ENCODE peak calls at places on chromosome 20, in nine cellular contexts. M is CD8-positive, alpha-beta T cell; W is MV-4-11; V is substantia nigra; Y is KG1; P is NCI-H1694 treated with DMSO at 0.1 percent for 48 hours; R is stimulated activated naive CD8-positive, alpha-beta T cell treated with anti-CD3 and anti-CD28 coated beads, Interleukin-15, Interleukin-2, amounts not matched to agents 100 U/mL and 50 U/mL, for 24 hours; S is occipital lobe; J is left ventricle myocardium inferior. I is an unnamed sample.

GRCh38 chr20:51365670-51366069 is 176.8 kb downstream of the NFATC2 start:
- DNase-seq in M (no peak), W (no peak), V (no peak), Y (no peak), P (no peak), R (no peak), S (no peak), J (no peak), I (no peak)

GRCh38 chr20:49140411-49140810 is 47.7 kb downstream of the STAU1 start:
- DNase-seq in M (no peak), W (no peak), V (no peak), Y (no peak), P (no peak), R (no peak), S (no peak), J (no peak), I (no peak)

GRCh38 chr20:37885593-37886507 is 17.1 kb upstream of the VSTM2L start:
- DNase-seq in M (no peak), W (no peak), V (no peak), Y (no peak), P (no peak), R (no peak), S (no peak), J (no peak), I (no peak)

GRCh38 chr20:61896058-61896961 is 169.4 kb downstream of the TAF4 start:
- DNase-seq in M (no peak), W (no peak), V (no peak), Y (no peak), P (no peak), R (peak; percentile 16), S (peak; percentile 36), J (peak; percentile 22), I (peak; percentile 7)

GRCh38 chr20:14413835-14414234 is 76.4 kb upstream of the FLRT3 start:
- DNase-seq in M (no peak), W (no peak), V (no peak), Y (no peak), P (no peak), R (no peak), S (no peak), J (no peak), I (no peak)

GRCh38 chr20:63957690-63958441 is 1.6 kb upstream of the UCKL1 start:
- DNase-seq in M (no peak), W (no peak), V (no peak), Y (no peak), P (no peak), R (peak; percentile 62), S (no peak), J (no peak), I (no peak)

GRCh38 chr20:36544134-36545018 is 3.1 kb downstream of the MYL9 start:
- DNase-seq in M (no peak), W (no peak), V (no peak), Y (no peak), P (no peak), R (no peak), S (no peak), J (peak; percentile 70), I (no peak)

GRCh38 chr20:9510926-9511325 is 3.5 kb upstream of the LAMP5 start:
- DNase-seq in M (no peak), W (peak; percentile 77), V (no peak), Y (no peak), P (no peak), R (no peak), S (no peak), J (no peak), I (no peak)

GRCh38 chr20:577167-577791 is 32.8 kb downstream of the TCF15 start:
- DNase-seq in M (no peak), W (peak; percentile 82), V (no peak), Y (no peak), P (peak; percentile 24), R (no peak), S (no peak), J (no peak), I (peak; percentile 12)